ENCODE peak calls at places on chromosomes 12 and 14, in four cellular contexts. F is heart right ventricle, D is small intestine, U is heart left ventricle. Q is an unnamed sample.

GRCh38 chr14:63155511-63156189 is 48.6 kb upstream of the RHOJ start:
- DNase-seq in F (no peak), D (no peak), U (no peak), Q (no peak)

GRCh38 chr14:48035836-48036235 is 360.4 kb upstream of the MDGA2 start:
- DNase-seq in F (no peak), D (no peak), U (no peak), Q (no peak)

GRCh38 chr14:69093551-69094421 is 59.1 kb downstream of the DCAF5 start:
- DNase-seq in F (no peak), D (no peak), U (no peak), Q (no peak)

GRCh38 chr12:7995266-7995963 is 37.1 kb upstream of the FOXJ2 start:
- DNase-seq in F (peak; percentile 61), D (peak; percentile 67), U (peak; percentile 86), Q (peak; percentile 77)

GRCh38 chr14:32073537-32074189 is 3.4 kb upstream of the ARHGAP5 start:
- DNase-seq in F (no peak), D (peak; percentile 87), U (peak; percentile 46), Q (no peak)

GRCh38 chr14:55512421-55512820 is 67.6 kb upstream of the KTN1 start:
- DNase-seq in F (no peak), D (no peak), U (no peak), Q (no peak)

GRCh38 chr12:9325513-9325912 is 117.3 kb upstream of the PZP start:
- DNase-seq in F (no peak), D (no peak), U (no peak), Q (no peak)

GRCh38 chr14:72796935-72797334 is 97.0 kb downstream of the DPF3 start:
- DNase-seq in F (no peak), D (no peak), U (no peak), Q (no peak)

GRCh38 chr14:91374897-91375747 is 42.5 kb downstream of the CCDC88C start:
- DNase-seq in F (no peak), D (no peak), U (no peak), Q (no peak)

GRCh38 chr14:91380610-91381371 is 36.8 kb downstream of the CCDC88C start:
- DNase-seq in F (no peak), D (no peak), U (peak; percentile 70), Q (no peak)

GRCh38 chr12:88501976-88502938 is 78.0 kb downstream of the KITLG start:
- DNase-seq in F (no peak), D (no peak), U (no peak), Q (no peak)

GRCh38 chr12:66087365-66087943 is 43.1 kb downstream of the LLPH start:
- DNase-seq in F (peak; percentile 21), D (peak; percentile 47), U (peak; percentile 38), Q (peak; percentile 64)

GRCh38 chr14:52043690-52044089 is 25.2 kb downstream of the NID2 start:
- DNase-seq in F (no peak), D (peak; percentile 26), U (no peak), Q (no peak)

GRCh38 chr12:89357297-89357730 is 5.0 kb upstream of the DUSP6 start:
- DNase-seq in F (no peak), D (peak; percentile 40), U (no peak), Q (peak; percentile 89)

GRCh38 chr14:75242546-75243273 is 35.9 kb upstream of the FOS start:
- DNase-seq in F (no peak), D (no peak), U (peak; percentile 45), Q (no peak)

GRCh38 chr14:75244121-75244520 is 34.5 kb upstream of the FOS start:
- DNase-seq in F (no peak), D (no peak), U (no peak), Q (no peak)

GRCh38 chr14:75238728-75239455 is 39.7 kb upstream of the FOS start:
- DNase-seq in F (peak; percentile 37), D (no peak), U (no peak), Q (no peak)

GRCh38 chr14:75236897-75237296 is 41.7 kb upstream of the FOS start:
- DNase-seq in F (no peak), D (no peak), U (no peak), Q (no peak)

GRCh38 chr14:75240781-75241180 is 37.8 kb upstream of the FOS start:
- DNase-seq in F (no peak), D (peak; percentile 52), U (no peak), Q (no peak)
- H3K4me1 ChIP-seq in F (peaks cover 36% of the 10 kb centered on the region), D (peaks cover 4% of the 10 kb centered on the region), U (peaks cover 17% of the 10 kb centered on the region), Q (no peaks in the 10 kb centered on the region)

GRCh38 chr12:104536841-104537240 is 80.1 kb downstream of the CHST11 start:
- DNase-seq in F (no peak), D (no peak), U (no peak), Q (no peak)

GRCh38 chr12:104533134-104533533 is 76.4 kb downstream of the CHST11 start:
- DNase-seq in F (no peak), D (no peak), U (no peak), Q (no peak)

GRCh38 chr12:104535383-104535782 is 78.6 kb downstream of the CHST11 start:
- DNase-seq in F (no peak), D (no peak), U (no peak), Q (no peak)

GRCh38 chr12:104534857-104535248 is 78.1 kb downstream of the CHST11 start:
- DNase-seq in F (no peak), D (no peak), U (no peak), Q (no peak)

GRCh38 chr12:104534162-104534856 is 77.6 kb downstream of the CHST11 start:
- DNase-seq in F (no peak), D (no peak), U (no peak), Q (no peak)
- H3K27ac ChIP-seq in F (no peak overlapping the region), D (no peak overlapping the region), U (no peak overlapping the region), Q (no peak overlapping the region)

GRCh38 chr12:56288705-56289387 is 11.3 kb downstream of the CS start:
- DNase-seq in F (no peak), D (no peak), U (no peak), Q (no peak)

GRCh38 chr12:56297400-56297799 is 2.7 kb downstream of the CS start:
- DNase-seq in F (no peak), D (no peak), U (no peak), Q (no peak)

GRCh38 chr12:56296207-56296785 is 3.8 kb downstream of the CS start:
- DNase-seq in F (no peak), D (no peak), U (no peak), Q (no peak)

GRCh38 chr12:56298828-56299227 is 1.3 kb downstream of the CS start:
- DNase-seq in F (no peak), D (no peak), U (no peak), Q (no peak)

GRCh38 chr12:56293785-56294184 is 6.3 kb downstream of the CS start:
- DNase-seq in F (no peak), D (peak; percentile 64), U (no peak), Q (no peak)
- H3K36me3 ChIP-seq in F (peaks cover 83% of the 10 kb centered on the region), D (peaks cover 3% of the 10 kb centered on the region), U (peaks cover 3% of the 10 kb centered on the region), Q (peaks cover 2% of the 10 kb centered on the region)

GRCh38 chr12:75820848-75821578 is 210.6 kb downstream of the PHLDA1 start:
- DNase-seq in F (peak; percentile 13), D (no peak), U (peak; percentile 44), Q (no peak)
- H3K4me1 ChIP-seq in F (peaks cover 3% of the 10 kb centered on the region), D (no peaks in the 10 kb centered on the region), U (no peaks in the 10 kb centered on the region), Q (no peaks in the 10 kb centered on the region)

GRCh38 chr14:24803933-24804494 is 170.0 kb upstream of the GZMB start:
- DNase-seq in F (no peak), D (no peak), U (no peak), Q (no peak)
- H3K27ac ChIP-seq in F (no peak overlapping the region), D (no peak overlapping the region), U (no peak overlapping the region), Q (no peak overlapping the region)

GRCh38 chr12:118022728-118023109 is 6.2 kb downstream of the RFC5 start:
- DNase-seq in F (no peak), D (no peak), U (no peak), Q (no peak)
- H3K36me3 ChIP-seq in F (peaks cover 85% of the 10 kb centered on the region), D (peaks cover 19% of the 10 kb centered on the region), U (peaks cover 10% of the 10 kb centered on the region), Q (peaks cover 3% of the 10 kb centered on the region)

DNA sequence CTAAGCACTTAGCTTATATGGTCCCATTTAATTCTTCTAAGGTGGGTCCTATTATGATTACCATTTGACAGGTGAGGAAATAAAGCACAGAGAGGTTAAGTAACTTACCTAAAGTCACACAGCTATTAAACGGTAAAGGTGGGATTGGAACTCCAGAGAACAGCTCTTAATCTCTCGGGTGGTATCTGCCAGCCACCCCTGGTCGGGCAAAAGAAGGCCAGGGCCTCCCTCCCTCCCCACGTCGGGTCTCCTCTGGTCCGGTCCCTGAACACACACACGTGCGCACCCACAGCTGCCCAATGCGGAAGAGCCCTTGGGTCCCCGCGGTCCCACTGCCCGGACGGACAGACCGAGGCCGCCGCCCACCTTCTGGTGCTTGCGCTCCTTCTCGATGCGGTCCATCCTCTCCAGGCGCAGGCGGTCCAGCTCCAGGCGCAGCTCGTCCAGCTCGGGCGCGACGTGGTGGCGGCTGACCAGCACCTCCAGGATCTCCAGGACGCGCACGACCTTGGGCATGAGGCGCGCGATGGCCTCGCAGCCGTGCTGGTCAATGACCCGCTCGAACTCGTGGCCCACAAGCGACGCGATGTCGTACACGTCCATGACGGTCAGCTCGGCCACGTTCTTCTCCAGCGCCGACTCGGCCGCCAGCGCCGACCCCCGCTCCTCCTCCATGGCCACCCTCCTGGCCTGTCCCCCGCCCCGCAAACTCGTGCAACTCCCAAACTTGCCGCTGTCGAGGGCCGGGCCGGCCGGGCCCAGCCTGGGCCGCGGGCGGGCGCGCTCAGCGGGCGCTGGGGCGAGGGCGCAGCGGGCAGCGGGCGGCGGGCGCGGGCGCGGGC is 490 bp downstream of the RILPL1 start:
- DNase-seq in F (peak; percentile 58), D (no peak), U (peak; percentile 52), Q (peak; percentile 68)
- H3K4me1 ChIP-seq in F (peaks cover 44% of the 10 kb centered on the region), D (no peaks in the 10 kb centered on the region), U (peaks cover 35% of the 10 kb centered on the region), Q (peaks cover 12% of the 10 kb centered on the region)

GRCh38 chr14:22334275-22334577 is 254.8 kb downstream of the DAD1 start:
- DNase-seq in F (no peak), D (no peak), U (no peak), Q (no peak)
- H3K27ac ChIP-seq in F (no peak overlapping the region), D (no peak overlapping the region), U (no peak overlapping the region), Q (no peak overlapping the region)

Q was measured in right lobe of liver.